ENCODE peak calls at places on chromosomes 12 and 14, in eight cellular contexts. S, C, O, L, N, D, X and J are unnamed samples.

GRCh38 chr12:106415134-106415533 is 57.6 kb downstream of the POLR3B start:
- DNase-seq in X (no peak), L (no peak), S (no peak), O (no peak), C (no peak), D (no peak), N (no peak), J (no peak)

GRCh38 chr14:98350213-98350612 is 921.8 kb downstream of the BCL11B start:
- DNase-seq in X (no peak), L (no peak), N (no peak), C (no peak), O (no peak), S (no peak), D (no peak), J (no peak)

GRCh38 chr14:23661542-23661941 is 25.4 kb downstream of the DHRS2 start:
- DNase-seq in S (no peak), O (no peak), C (no peak), L (no peak), N (no peak), D (peak; percentile 32), X (no peak), J (no peak)

GRCh38 chr12:124792961-124793441 is 70.7 kb downstream of the SCARB1 start:
- DNase-seq in O (no peak), C (no peak), X (no peak), N (no peak), S (no peak), D (no peak), L (no peak), J (no peak)

GRCh38 chr12:27733052-27733656 is 22.5 kb downstream of the MRPS35 start:
- DNase-seq in L (no peak), S (no peak), C (peak; percentile 45), D (no peak), O (no peak), X (peak; percentile 39), N (no peak), J (peak; percentile 55)

GRCh38 chr12:113860950-113861349 is 105.2 kb downstream of the RBM19 start:
- DNase-seq in S (no peak), X (peak; percentile 60), L (no peak), C (no peak), O (no peak), D (no peak), N (no peak), J (no peak)

GRCh38 chr12:32305163-32305562 is 94.2 kb upstream of the FGD4 start:
- DNase-seq in S (no peak), C (no peak), D (no peak), N (no peak), L (no peak), X (peak; percentile 15), O (no peak), J (no peak)

GRCh38 chr12:101698782-101699347 is 1.4 kb downstream of the CHPT1 start:
- DNase-seq in X (peak; percentile 54), C (no peak), L (no peak), D (no peak), N (no peak), O (peak; percentile 45), S (no peak), J (no peak)

GRCh38 chr14:28931999-28932398 is 165.4 kb downstream of the FOXG1 start:
- DNase-seq in S (no peak), L (no peak), X (no peak), C (no peak), N (no peak), D (no peak), O (no peak), J (no peak)

GRCh38 chr12:74896186-74896585 is 313.5 kb downstream of the KCNC2 start:
- DNase-seq in X (no peak), N (no peak), L (no peak), D (no peak), S (no peak), O (no peak), C (no peak), J (no peak)

GRCh38 chr14:64434528-64434927 is 30.8 kb upstream of the AKAP5 start:
- DNase-seq in X (no peak), C (no peak), D (no peak), O (no peak), L (no peak), N (no peak), S (no peak), J (no peak)

GRCh38 chr14:64442300-64442988 is 22.9 kb upstream of the AKAP5 start:
- DNase-seq in C (no peak), O (peak; percentile 30), S (peak; percentile 38), L (peak; percentile 30), N (no peak), X (no peak), D (no peak), J (peak; percentile 17)

GRCh38 chr14:64439141-64439540 is 26.2 kb upstream of the AKAP5 start:
- DNase-seq in O (no peak), D (no peak), X (no peak), C (no peak), L (no peak), N (no peak), S (no peak), J (no peak)

GRCh38 chr14:64440494-64440893 is 24.8 kb upstream of the AKAP5 start:
- DNase-seq in D (no peak), O (no peak), N (no peak), C (no peak), L (no peak), S (no peak), X (no peak), J (no peak)

DNA sequence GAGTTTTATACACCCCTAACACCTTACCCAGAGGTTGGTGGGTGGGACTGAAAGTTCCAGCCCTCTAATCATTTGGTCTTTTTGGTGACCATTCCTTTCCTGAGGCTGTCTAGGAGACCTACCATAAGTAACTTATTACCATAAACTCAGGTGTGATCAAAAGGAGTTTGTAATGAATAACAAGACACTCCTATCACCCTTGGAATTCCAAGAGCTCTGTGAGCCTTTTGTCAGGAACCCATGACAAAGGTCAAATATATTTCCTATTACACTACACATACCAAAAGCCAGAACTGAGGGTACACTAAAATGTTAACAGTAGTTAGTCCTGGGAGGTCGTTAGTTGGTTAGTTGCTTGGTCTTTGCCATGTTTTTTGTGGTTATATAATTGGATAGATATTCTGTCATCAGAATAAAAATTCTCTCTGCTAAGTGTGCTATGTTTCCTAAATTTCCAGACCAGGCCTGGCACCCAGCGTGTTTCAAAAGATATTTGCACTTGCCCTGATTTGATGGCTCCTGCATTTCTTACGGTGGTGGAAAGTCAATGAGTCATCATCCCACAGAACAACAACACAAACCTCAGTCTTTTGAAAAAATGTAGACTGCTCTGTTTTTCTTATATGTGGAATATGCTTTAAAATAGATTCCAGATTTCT is 27.0 kb upstream of the AKAP5 start:
- DNase-seq in D (no peak), O (no peak), L (no peak), X (peak; percentile 67), C (no peak), N (no peak), S (no peak), J (no peak)
- H3K27ac ChIP-seq in D (no peak overlapping the region), O (peak overlapping the region; percentile 36), L (peak overlapping the region; percentile 50), X (peak overlapping the region; percentile 87), C (peak overlapping the region; percentile 76), N (no peak overlapping the region), S (no peak overlapping the region), J (no peak overlapping the region)

DNA sequence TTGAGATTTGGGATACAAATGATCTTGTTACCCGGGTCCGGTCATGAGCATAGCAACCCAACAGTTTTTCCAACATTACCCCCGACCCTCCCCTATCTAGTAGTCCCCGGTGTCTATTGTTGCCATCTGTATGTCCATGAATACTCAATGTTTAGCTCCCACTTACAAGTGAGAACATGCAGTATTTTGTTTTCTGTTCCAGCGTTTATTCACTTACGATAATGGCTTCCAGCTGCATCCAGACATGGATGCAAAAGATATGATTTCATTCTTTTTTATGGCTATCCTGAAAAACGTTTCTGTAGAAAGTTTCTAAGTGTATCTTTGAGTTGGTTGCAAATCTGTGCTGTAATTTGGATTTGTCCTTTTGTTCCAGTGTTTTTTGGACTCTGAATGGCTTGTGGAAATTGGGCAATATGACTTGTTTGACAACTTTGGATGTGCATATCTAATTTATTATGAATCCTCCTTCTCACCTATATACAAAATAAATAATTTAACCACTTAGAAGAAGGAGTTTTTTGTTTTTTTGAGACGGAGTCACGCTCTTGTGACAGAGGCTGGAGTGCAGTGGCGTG is 11.8 kb downstream of the SP1 start:
- DNase-seq in S (no peak), X (no peak), D (no peak), N (no peak), L (no peak), C (no peak), O (no peak), J (no peak)
- H3K4me3 ChIP-seq in S (no peak overlapping the region), X (no peak overlapping the region), D (no peak overlapping the region), N (no peak overlapping the region), L (no peak overlapping the region), C (no peak overlapping the region), O (no peak overlapping the region), J (no peak overlapping the region)

GRCh38 chr12:115337693-115338543 is 653.9 kb upstream of the TBX3 start:
- DNase-seq in S (peak; percentile 51), D (no peak), X (peak; percentile 84), C (no peak), O (no peak), N (no peak), L (peak; percentile 68), J (no peak)
- TF ChIP-seq POLR2A in S (peak; percentile 16), D (no peak), X (no peak), C (no peak), O (no peak), N (no peak), L (no peak), J (no peak)

GRCh38 chr12:42588308-42588836 is 1.2 kb downstream of the PRICKLE1 start:
- DNase-seq in O (no peak), X (no peak), S (peak; percentile 21), L (peak; percentile 15), D (no peak), N (no peak), C (no peak), J (peak; percentile 29)

GRCh38 chr12:42585846-42586226 is 3.7 kb downstream of the PRICKLE1 start:
- DNase-seq in X (no peak), N (no peak), S (peak; percentile 22), O (no peak), D (no peak), C (no peak), L (no peak), J (no peak)

GRCh38 chr12:42588981-42589464 is 523 bp downstream of the PRICKLE1 start:
- DNase-seq in O (peak; percentile 87), N (no peak), D (no peak), X (peak; percentile 41), L (peak; percentile 38), C (peak; percentile 39), S (peak; percentile 60), J (peak; percentile 46)

GRCh38 chr12:42586268-42586667 is 3.3 kb downstream of the PRICKLE1 start:
- DNase-seq in C (no peak), O (no peak), L (no peak), N (no peak), S (no peak), X (no peak), D (no peak), J (no peak)

DNA sequence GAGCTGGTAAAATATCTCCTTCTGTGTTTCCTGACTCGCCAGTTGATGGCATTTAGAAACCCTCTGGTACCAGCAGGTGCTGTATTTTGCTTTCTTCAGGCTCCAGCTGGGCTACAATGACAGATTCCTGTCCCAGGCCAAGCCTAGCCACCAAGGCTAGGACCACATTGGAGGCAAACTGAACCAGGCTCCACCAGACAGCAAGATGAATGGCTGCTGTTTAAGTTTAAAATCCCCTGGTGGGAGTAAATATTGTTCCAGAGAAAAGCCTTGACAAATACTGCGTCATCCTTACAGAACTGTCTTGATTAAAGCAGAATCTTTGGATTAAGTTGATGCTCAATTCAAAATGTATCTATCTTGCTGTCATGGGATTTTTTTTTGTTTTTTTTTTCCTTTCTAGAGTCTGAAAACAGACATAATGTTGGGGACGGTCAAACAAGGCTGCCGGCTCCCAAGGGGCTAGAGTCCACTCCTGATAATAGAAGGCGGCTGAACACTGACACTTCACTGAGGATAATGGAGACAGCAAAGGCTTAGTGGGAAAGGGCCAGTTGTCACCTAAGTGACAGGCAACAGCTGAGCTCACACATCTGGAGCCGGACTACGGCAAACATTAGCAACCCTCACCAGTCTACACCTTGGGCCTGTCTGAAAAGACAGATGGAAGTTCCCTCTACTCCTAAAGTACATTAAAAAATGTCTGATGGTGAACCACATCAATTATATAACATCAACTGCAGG is 1.8 kb downstream of the PRICKLE1 start:
- DNase-seq in N (no peak), L (no peak), X (no peak), C (no peak), S (peak; percentile 20), D (no peak), O (no peak), J (no peak)
- H3K27ac ChIP-seq in N (no peak overlapping the region), L (peak overlapping the region; percentile 43), X (no peak overlapping the region), C (no peak overlapping the region), S (peak overlapping the region; percentile 90), D (no peak overlapping the region), O (no peak overlapping the region), J (no peak overlapping the region)